ENCODE peak calls at places on chromosome 20, in six cellular contexts. E is prostate gland, Y is GM12892, R is breast epithelium, Z is suprapubic skin, G is body of pancreas. F is an unnamed sample.

GRCh38 chr20:25683050-25683449 is 13.6 kb downstream of the ZNF337 start:
- DNase-seq in E (no peak), Y (no peak), R (no peak), Z (no peak), G (no peak), F (no peak)

GRCh38 chr20:45419188-45420091 is 3.5 kb downstream of the PIGT start:
- DNase-seq in E (peak), Y (peak), R (peak), Z (peak), G (peak), F (peak)

GRCh38 chr20:44488551-44488950 is 12.9 kb downstream of the TTPAL start:
- DNase-seq in E (no peak), Y (no peak), R (no peak), Z (no peak), G (no peak), F (no peak)

GRCh38 chr20:46174469-46175126 is 56.5 kb downstream of the CD40 start:
- DNase-seq in E (peak), Y (peak), R (peak), Z (no peak), G (peak), F (peak)

GRCh38 chr20:62651285-62652021 is 9.2 kb downstream of the SLCO4A1 start:
- DNase-seq in E (peak), Y (peak), R (no peak), Z (no peak), G (peak), F (peak)

GRCh38 chr20:35828434-35828833 is 56.6 kb downstream of the PHF20 start:
- DNase-seq in E (no peak), Y (no peak), R (no peak), Z (no peak), G (peak), F (peak)

GRCh38 chr20:44959082-44959895 is 908 bp downstream of the TOMM34 start:
- DNase-seq in E (no peak), Y (no peak), R (no peak), Z (no peak), G (peak), F (peak)

GRCh38 chr20:25486377-25486776 is 78.9 kb downstream of the GINS1 start:
- DNase-seq in E (no peak), Y (no peak), R (no peak), Z (peak), G (no peak), F (no peak)

GRCh38 chr20:17693534-17694001 is 6.2 kb upstream of the BANF2 start:
- DNase-seq in E (peak), Y (no peak), R (no peak), Z (no peak), G (peak), F (no peak)

GRCh38 chr20:8997720-8998119 is 71.2 kb upstream of the PLCB4 start:
- DNase-seq in E (no peak), Y (no peak), R (no peak), Z (no peak), G (no peak), F (no peak)

GRCh38 chr20:13333793-13334192 is 112.7 kb downstream of the ISM1 start:
- DNase-seq in E (no peak), Y (no peak), R (no peak), Z (no peak), G (no peak), F (no peak)

GRCh38 chr20:22925613-22925983 is 109.5 kb upstream of the SSTR4 start:
- DNase-seq in E (no peak), Y (no peak), R (no peak), Z (no peak), G (no peak), F (no peak)

GRCh38 chr20:15930324-15931305 is 642.6 kb downstream of the KIF16B start:
- DNase-seq in E (peak), Y (no peak), R (no peak), Z (no peak), G (peak), F (no peak)

GRCh38 chr20:17024513-17025105 is 202.2 kb upstream of the PCSK2 start:
- DNase-seq in E (no peak), Y (no peak), R (no peak), Z (no peak), G (no peak), F (no peak)

GRCh38 chr20:48178607-48179006 is 393.3 kb upstream of the SULF2 start:
- DNase-seq in E (no peak), Y (no peak), R (no peak), Z (no peak), G (no peak), F (no peak)

GRCh38 chr20:3315110-3315509 is 76.1 kb upstream of the SLC4A11 start:
- DNase-seq in E (peak), Y (no peak), R (no peak), Z (no peak), G (no peak), F (no peak)

GRCh38 chr20:16556299-16556698 is 16.9 kb downstream of the KIF16B start:
- DNase-seq in E (no peak), Y (no peak), R (no peak), Z (no peak), G (no peak), F (no peak)

GRCh38 chr20:16395366-16395765 is 177.9 kb downstream of the KIF16B start:
- DNase-seq in E (no peak), Y (no peak), R (no peak), Z (no peak), G (no peak), F (no peak)

GRCh38 chr20:63164681-63165537 is 51.0 kb downstream of the YTHDF1 start:
- DNase-seq in E (no peak), Y (no peak), R (no peak), Z (no peak), G (no peak), F (no peak)

GRCh38 chr20:19001177-19001576 is 187.6 kb downstream of the SCP2D1 start:
- DNase-seq in E (no peak), Y (no peak), R (no peak), Z (no peak), G (no peak), F (no peak)

GRCh38 chr20:1779567-1779966 is 115.6 kb upstream of the SIRPA start:
- DNase-seq in E (no peak), Y (no peak), R (no peak), Z (no peak), G (no peak), F (no peak)

GRCh38 chr20:1775117-1775516 is 117.5 kb upstream of the SIRPG start:
- DNase-seq in E (no peak), Y (no peak), R (no peak), Z (no peak), G (no peak), F (no peak)

GRCh38 chr20:1777476-1777820 is 117.8 kb upstream of the SIRPA start:
- DNase-seq in E (no peak), Y (no peak), R (no peak), Z (no peak), G (no peak), F (no peak)

GRCh38 chr20:1774479-1774878 is 116.9 kb upstream of the SIRPG start:
- DNase-seq in E (no peak), Y (no peak), R (no peak), Z (no peak), G (no peak), F (no peak)

GRCh38 chr20:1776608-1777475 is 118.4 kb upstream of the SIRPA start:
- DNase-seq in E (peak), Y (peak), R (peak), Z (peak), G (peak), F (peak)
- TF ChIP-seq POLR2A in E (no peak), Y (no peak), R (no peak), Z (no peak), G (no peak), F (no peak)

GRCh38 chr20:50191065-50191565 is 485 bp downstream of the CEBPB start:
- DNase-seq in E (peak), Y (no peak), R (no peak), Z (peak), G (peak), F (peak)
- TF ChIP-seq POLR2A in E (no peak), Y (no peak), R (no peak), Z (no peak), G (no peak), F (peak)

GRCh38 chr20:561437-562231 is 18.0 kb upstream of the CSNK2A1 start:
- DNase-seq in E (peak), Y (peak), R (peak), Z (no peak), G (peak), F (peak)
- TF ChIP-seq POLR2A in E (no peak), Y (no peak), R (no peak), Z (no peak), G (no peak), F (no peak)

GRCh38 chr20:57390604-57391438 is at the start of gene RBM38:
- DNase-seq in E (no peak), Y (peak), R (no peak), Z (no peak), G (peak), F (peak)

GRCh38 chr20:57387945-57388351 is 3.2 kb upstream of the RBM38 start:
- DNase-seq in E (no peak), Y (no peak), R (no peak), Z (peak), G (no peak), F (no peak)

GRCh38 chr20:57391439-57392129 is 388 bp downstream of the RBM38 start:
- DNase-seq in E (no peak), Y (no peak), R (no peak), Z (no peak), G (no peak), F (peak)

GRCh38 chr20:57388953-57389694 is 2.1 kb upstream of the RBM38 start:
- DNase-seq in E (peak), Y (peak), R (no peak), Z (no peak), G (peak), F (peak)

DNA sequence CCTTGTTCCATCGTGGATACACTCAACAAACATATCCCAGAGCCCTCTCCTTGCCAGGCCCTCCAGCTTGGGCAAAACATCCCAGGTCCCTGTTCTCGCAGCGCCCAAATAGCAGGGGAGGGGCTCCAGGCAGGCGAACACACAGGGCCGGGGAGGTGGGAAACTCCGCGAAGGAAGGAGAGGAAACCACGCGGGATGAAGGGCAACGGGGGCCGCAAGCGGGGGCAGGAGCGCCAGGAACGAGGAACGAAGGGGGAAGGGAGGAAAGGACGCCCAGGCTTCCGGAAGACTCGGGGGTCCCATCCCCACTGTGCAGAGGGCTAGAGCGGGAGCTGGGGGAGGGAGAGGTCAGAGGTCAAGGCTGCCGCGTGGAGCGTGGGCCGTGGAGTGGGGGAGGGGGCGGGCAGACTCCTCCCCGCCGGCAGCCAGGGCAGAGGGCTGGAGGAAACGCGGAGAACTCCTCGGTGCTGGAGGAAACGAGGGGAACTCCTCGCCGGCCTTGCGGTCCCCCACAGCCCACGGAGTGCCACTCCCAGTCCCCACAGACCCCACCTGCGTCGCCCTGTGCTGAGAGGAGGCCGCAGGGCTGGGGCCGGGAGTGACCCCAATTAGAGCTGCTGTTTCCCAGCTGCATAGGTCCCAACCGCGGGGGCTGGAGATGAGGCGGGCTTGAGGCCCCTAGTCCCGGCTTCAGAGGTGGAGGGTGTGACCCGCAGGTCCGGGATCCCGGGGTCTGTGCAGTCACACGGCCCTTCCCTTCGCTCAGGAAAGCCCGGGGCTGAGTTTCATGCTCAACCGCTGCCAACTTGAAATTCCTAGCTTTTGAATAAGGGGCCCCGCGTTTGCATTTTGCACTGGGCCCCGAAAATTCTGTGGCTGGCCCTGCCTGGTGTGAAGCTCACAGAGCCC is 1.2 kb upstream of the RBM38 start:
- DNase-seq in E (no peak), Y (no peak), R (no peak), Z (no peak), G (no peak), F (peak)
- TF ChIP-seq POLR2A in E (no peak), Y (peak), R (no peak), Z (no peak), G (no peak), F (peak)

DNA sequence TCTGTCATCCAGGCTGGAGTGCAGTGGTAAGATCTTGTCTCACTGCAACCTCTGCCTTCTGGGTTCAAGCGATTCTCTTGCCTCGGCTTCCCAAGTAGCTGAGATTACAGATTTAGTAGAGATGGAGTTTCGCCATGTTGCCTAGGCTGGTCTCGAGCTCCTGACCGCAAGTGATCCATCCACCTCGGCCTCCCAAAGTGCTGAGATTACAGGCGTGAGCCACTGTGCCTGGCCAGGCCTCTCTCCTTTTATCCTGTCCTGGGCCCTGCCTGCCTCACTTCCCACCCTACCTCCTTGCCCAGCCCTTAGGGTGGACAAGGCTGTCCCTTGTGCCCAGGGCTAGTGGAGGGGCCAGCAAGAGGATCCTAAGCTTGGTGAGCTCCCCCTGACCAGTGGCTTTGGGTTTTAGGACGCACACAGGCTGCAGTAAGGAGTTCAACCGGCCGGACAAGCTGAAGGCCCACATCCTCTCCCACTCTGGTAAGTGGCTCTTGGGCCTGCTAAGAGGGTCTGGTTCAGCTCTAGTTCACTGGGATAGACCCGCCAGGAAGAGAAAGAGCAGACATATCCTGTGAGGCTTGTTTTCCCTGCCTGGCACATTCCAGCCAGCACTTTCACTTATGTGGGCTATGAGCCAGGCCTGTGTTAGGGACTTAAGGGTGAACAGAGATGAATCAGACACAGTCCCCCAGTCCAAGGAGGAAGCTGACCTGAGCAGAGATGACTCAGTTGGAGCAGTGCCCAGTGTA is 21.9 kb upstream of the CHMP4B start:
- DNase-seq in E (peak), Y (no peak), R (peak), Z (no peak), G (peak), F (no peak)
- TF ChIP-seq POLR2A in E (no peak), Y (no peak), R (no peak), Z (no peak), G (no peak), F (no peak)

DNA sequence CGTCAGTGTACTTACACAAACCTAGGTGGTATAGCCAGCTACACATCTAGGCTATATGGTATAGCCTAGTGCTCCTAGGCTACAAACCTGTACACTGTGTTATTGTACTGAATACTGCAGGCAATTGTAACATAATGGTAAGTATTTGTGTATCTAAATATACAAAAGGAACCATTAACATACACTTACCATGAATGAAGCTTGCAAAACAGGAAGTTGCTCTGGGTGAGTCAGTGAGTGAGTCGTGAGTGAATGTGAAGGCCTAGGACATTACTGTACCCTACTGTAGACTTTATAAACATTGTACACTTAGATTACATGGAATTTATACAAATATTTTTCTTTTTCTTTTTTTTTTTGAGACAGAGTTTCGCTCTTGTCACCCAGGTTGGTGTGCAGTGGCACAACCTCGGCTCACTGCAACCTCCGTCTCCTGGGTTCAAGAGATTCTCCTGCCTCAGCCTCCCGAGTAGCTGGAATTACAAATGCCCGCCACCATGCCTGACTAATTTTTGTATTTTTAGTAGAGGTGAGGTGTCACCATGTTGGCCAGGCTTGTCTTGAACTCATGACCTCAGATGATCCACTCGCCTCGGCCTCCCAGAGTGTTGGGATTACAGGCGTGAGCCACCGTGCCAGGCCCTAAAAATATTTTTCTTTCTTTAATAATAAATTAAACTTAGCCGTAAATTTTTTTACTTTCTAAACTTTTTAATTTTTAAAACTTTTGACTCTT is 15.4 kb upstream of the KIAA1755 start:
- DNase-seq in E (no peak), Y (no peak), R (no peak), Z (peak), G (no peak), F (no peak)
- TF ChIP-seq POLR2A in E (no peak), Y (no peak), R (no peak), Z (no peak), G (no peak), F (no peak)

F was measured in erythroblast.